ENCODE peak calls at places on chromosomes 5 and 9, in four cellular contexts. X is WERI-Rb-1, K is AG20443, O is germinal center. N is an unnamed sample.

GRCh38 chr9:95570150-95570549 is 53.4 kb upstream of the PTCH1 start:
- DNase-seq in X (no peak), K (peak; percentile 70), O (no peak), N (no peak)

GRCh38 chr9:89387970-89388867 is 69.9 kb downstream of the SECISBP2 start:
- DNase-seq in X (no peak), K (peak; percentile 94), O (no peak), N (no peak)

GRCh38 chr5:155562153-155562552 is 548.6 kb downstream of the KIF4B start:
- DNase-seq in X (no peak), K (no peak), O (no peak), N (no peak)

GRCh38 chr5:31366941-31367340 is 165.0 kb downstream of the DROSHA start:
- DNase-seq in X (no peak), K (peak; percentile 37), O (no peak), N (no peak)

GRCh38 chr9:69028754-69029153 is 6.8 kb upstream of the FXN start:
- DNase-seq in X (no peak), K (no peak), O (no peak), N (no peak)

GRCh38 chr9:34957492-34958410 is at the start of gene PHF24:
- DNase-seq in X (peak; percentile 38), K (peak; percentile 67), O (peak; percentile 14), N (no peak)

GRCh38 chr9:27414215-27414731 is 109.8 kb upstream of the IFNK start:
- DNase-seq in X (no peak), K (no peak), O (no peak), N (no peak)

GRCh38 chr5:72543365-72543764 is 36.2 kb upstream of the ZNF366 start:
- DNase-seq in X (no peak), K (peak; percentile 40), O (no peak), N (no peak)

GRCh38 chr5:136730426-136730825 is 365.1 kb upstream of the TRPC7 start:
- DNase-seq in X (no peak), K (no peak), O (no peak), N (no peak)

GRCh38 chr5:173229966-173230740 is 4.9 kb downstream of the NKX2-5 start:
- DNase-seq in X (no peak), K (no peak), O (no peak), N (no peak)

GRCh38 chr9:131398204-131398603 is 4.3 kb downstream of the PRRC2B start:
- DNase-seq in X (no peak), K (no peak), O (no peak), N (no peak)

GRCh38 chr9:89278551-89278950 is 32.4 kb upstream of the CKS2 start:
- DNase-seq in X (no peak), K (no peak), O (no peak), N (no peak)

GRCh38 chr9:110036286-110036685 is 171.7 kb downstream of the C9orf152 start:
- DNase-seq in X (no peak), K (no peak), O (no peak), N (no peak)

N was measured in Karpas-422.